ENCODE peak calls at places on chromosomes 12 and 14, in eight cellular contexts. One of them, this sample, is unnamed.

GRCh38 chr14:95609398-95609990 is 74.6 kb downstream of the GLRX5 start:
- DNase-seq in MCF 10A: peak; percentile 70
- DNase-seq in HCT116: peak; percentile 42
- DNase-seq in choroid plexus epithelial cell: peak; percentile 37
- DNase-seq in RWPE1: no peak
- DNase-seq in WTC11: peak; percentile 75
- DNase-seq in transverse colon: no peak
- DNase-seq in fibroblast of the aortic adventitia: peak; percentile 33
- DNase-seq in this sample: peak; percentile 48

GRCh38 chr12:27185234-27186045 is 58.6 kb upstream of the STK38L start:
- DNase-seq in transverse colon: no peak
- DNase-seq in WTC11: no peak
- DNase-seq in HCT116: no peak
- DNase-seq in MCF 10A: no peak
- DNase-seq in fibroblast of the aortic adventitia: peak; percentile 95
- DNase-seq in choroid plexus epithelial cell: peak; percentile 91
- DNase-seq in RWPE1: no peak
- DNase-seq in this sample: peak; percentile 67

GRCh38 chr12:66393890-66394289 is 91.6 kb downstream of the HELB start:
- DNase-seq in MCF 10A: no peak
- DNase-seq in choroid plexus epithelial cell: no peak
- DNase-seq in fibroblast of the aortic adventitia: no peak
- DNase-seq in RWPE1: no peak
- DNase-seq in HCT116: no peak
- DNase-seq in WTC11: no peak
- DNase-seq in transverse colon: no peak
- DNase-seq in this sample: no peak

GRCh38 chr12:75705749-75706719 is 194.6 kb upstream of the KRR1 start:
- DNase-seq in MCF 10A: peak; percentile 65
- DNase-seq in transverse colon: no peak
- DNase-seq in choroid plexus epithelial cell: peak; percentile 98
- DNase-seq in WTC11: no peak
- DNase-seq in fibroblast of the aortic adventitia: peak; percentile 99
- DNase-seq in RWPE1: no peak
- DNase-seq in HCT116: peak; percentile 64
- DNase-seq in this sample: peak; percentile 99

GRCh38 chr14:37124617-37125016 is 47.8 kb downstream of the SLC25A21 start:
- DNase-seq in choroid plexus epithelial cell: peak; percentile 41
- DNase-seq in HCT116: no peak
- DNase-seq in fibroblast of the aortic adventitia: no peak
- DNase-seq in transverse colon: no peak
- DNase-seq in RWPE1: no peak
- DNase-seq in MCF 10A: peak; percentile 20
- DNase-seq in WTC11: peak; percentile 45
- DNase-seq in this sample: no peak

GRCh38 chr14:104708606-104709268 is 15.3 kb upstream of the ADSS1 start:
- DNase-seq in HCT116: no peak
- DNase-seq in MCF 10A: peak; percentile 72
- DNase-seq in RWPE1: peak; percentile 80
- DNase-seq in transverse colon: peak; percentile 78
- DNase-seq in WTC11: peak; percentile 90
- DNase-seq in choroid plexus epithelial cell: peak; percentile 67
- DNase-seq in fibroblast of the aortic adventitia: peak; percentile 60
- DNase-seq in this sample: peak; percentile 58

GRCh38 chr14:104228221-104228620 is 89.8 kb downstream of the KIF26A start:
- DNase-seq in RWPE1: no peak
- DNase-seq in choroid plexus epithelial cell: no peak
- DNase-seq in HCT116: no peak
- DNase-seq in MCF 10A: no peak
- DNase-seq in transverse colon: peak; percentile 5
- DNase-seq in WTC11: peak; percentile 7
- DNase-seq in fibroblast of the aortic adventitia: no peak
- DNase-seq in this sample: no peak

GRCh38 chr14:28867571-28867970 is 101.0 kb downstream of the FOXG1 start:
- DNase-seq in WTC11: no peak
- DNase-seq in RWPE1: no peak
- DNase-seq in HCT116: no peak
- DNase-seq in MCF 10A: no peak
- DNase-seq in fibroblast of the aortic adventitia: peak; percentile 5
- DNase-seq in transverse colon: no peak
- DNase-seq in choroid plexus epithelial cell: peak; percentile 11
- DNase-seq in this sample: peak; percentile 60

GRCh38 chr14:74804219-74804825 is 41.2 kb downstream of the YLPM1 start:
- DNase-seq in fibroblast of the aortic adventitia: peak; percentile 72
- DNase-seq in HCT116: peak; percentile 33
- DNase-seq in choroid plexus epithelial cell: peak; percentile 87
- DNase-seq in WTC11: no peak
- DNase-seq in MCF 10A: peak; percentile 59
- DNase-seq in transverse colon: peak; percentile 20
- DNase-seq in RWPE1: peak; percentile 44
- DNase-seq in this sample: peak; percentile 74

GRCh38 chr12:100672075-100672592 is 98.7 kb downstream of the GAS2L3 start:
- DNase-seq in MCF 10A: peak; percentile 23
- DNase-seq in WTC11: peak; percentile 85
- DNase-seq in fibroblast of the aortic adventitia: no peak
- DNase-seq in HCT116: no peak
- DNase-seq in RWPE1: no peak
- DNase-seq in choroid plexus epithelial cell: peak; percentile 22
- DNase-seq in transverse colon: peak; percentile 15
- DNase-seq in this sample: peak; percentile 12
- TF ChIP-seq CTCF in MCF 10A: peak; percentile 55
- TF ChIP-seq CTCF in WTC11: peak; percentile 79
- TF ChIP-seq CTCF in fibroblast of the aortic adventitia: peak; percentile 50
- TF ChIP-seq CTCF in HCT116: peak; percentile 81
- TF ChIP-seq CTCF in RWPE1: peak; percentile 42
- TF ChIP-seq CTCF in choroid plexus epithelial cell: peak; percentile 75
- TF ChIP-seq CTCF in transverse colon: peak; percentile 33
- TF ChIP-seq CTCF in this sample: peak; percentile 64

DNA sequence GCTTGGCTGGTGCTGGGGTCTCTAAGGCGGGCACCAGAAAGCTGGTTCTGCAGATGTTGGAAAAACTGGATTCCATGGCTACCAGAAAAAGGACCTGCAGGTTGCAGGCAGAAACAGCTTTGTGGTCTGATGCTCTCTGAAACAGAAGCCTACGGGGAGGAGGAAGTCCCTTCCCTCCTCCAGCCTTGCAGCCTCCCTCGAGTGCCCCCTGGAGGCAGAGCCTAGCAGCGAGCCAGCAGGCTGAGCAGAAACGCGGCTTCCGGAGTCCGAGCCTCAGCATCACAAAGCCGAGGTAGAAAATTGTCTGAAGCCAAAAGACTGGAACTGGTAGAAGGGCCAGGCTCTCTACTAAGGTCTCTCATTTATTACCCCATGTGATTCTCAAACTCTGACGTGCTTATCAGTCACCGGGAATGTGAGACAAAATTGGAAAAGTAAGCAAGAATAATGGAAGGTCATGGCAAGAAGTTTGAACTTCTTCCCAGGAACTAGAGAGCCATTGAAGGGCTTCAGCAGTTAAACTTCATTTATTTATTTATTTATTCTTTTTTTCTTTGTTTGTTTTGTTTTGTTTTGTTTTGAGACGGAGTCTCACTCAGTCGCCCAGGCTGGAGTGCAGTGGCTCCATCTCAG is 82.2 kb upstream of the CPSF6 start:
- DNase-seq in WTC11: peak; percentile 95
- DNase-seq in fibroblast of the aortic adventitia: peak; percentile 82
- DNase-seq in choroid plexus epithelial cell: peak; percentile 93
- DNase-seq in HCT116: peak; percentile 69
- DNase-seq in RWPE1: peak; percentile 29
- DNase-seq in MCF 10A: peak; percentile 71
- DNase-seq in transverse colon: peak; percentile 94
- DNase-seq in this sample: peak; percentile 80
- TF ChIP-seq CTCF in WTC11: peak; percentile 82
- TF ChIP-seq CTCF in fibroblast of the aortic adventitia: peak; percentile 100
- TF ChIP-seq CTCF in choroid plexus epithelial cell: peak; percentile 100
- TF ChIP-seq CTCF in HCT116: peak; percentile 99
- TF ChIP-seq CTCF in RWPE1: peak; percentile 68
- TF ChIP-seq CTCF in MCF 10A: peak; percentile 63
- TF ChIP-seq CTCF in transverse colon: peak; percentile 86
- TF ChIP-seq CTCF in this sample: peak; percentile 99

GRCh38 chr14:101773378-101773777 is 11.9 kb downstream of the PPP2R5C start:
- DNase-seq in MCF 10A: no peak
- DNase-seq in RWPE1: no peak
- DNase-seq in choroid plexus epithelial cell: no peak
- DNase-seq in WTC11: no peak
- DNase-seq in HCT116: no peak
- DNase-seq in fibroblast of the aortic adventitia: no peak
- DNase-seq in transverse colon: no peak
- DNase-seq in this sample: no peak

GRCh38 chr14:101775756-101776292 is 14.3 kb downstream of the PPP2R5C start:
- DNase-seq in RWPE1: no peak
- DNase-seq in fibroblast of the aortic adventitia: no peak
- DNase-seq in HCT116: no peak
- DNase-seq in choroid plexus epithelial cell: no peak
- DNase-seq in transverse colon: no peak
- DNase-seq in WTC11: no peak
- DNase-seq in MCF 10A: no peak
- DNase-seq in this sample: no peak

GRCh38 chr14:101774006-101774755 is 12.7 kb downstream of the PPP2R5C start:
- DNase-seq in fibroblast of the aortic adventitia: no peak
- DNase-seq in WTC11: no peak
- DNase-seq in HCT116: no peak
- DNase-seq in MCF 10A: no peak
- DNase-seq in choroid plexus epithelial cell: no peak
- DNase-seq in transverse colon: no peak
- DNase-seq in RWPE1: no peak
- DNase-seq in this sample: no peak

GRCh38 chr14:101776315-101776714 is 14.8 kb downstream of the PPP2R5C start:
- DNase-seq in choroid plexus epithelial cell: no peak
- DNase-seq in WTC11: no peak
- DNase-seq in MCF 10A: no peak
- DNase-seq in transverse colon: no peak
- DNase-seq in HCT116: no peak
- DNase-seq in fibroblast of the aortic adventitia: no peak
- DNase-seq in RWPE1: no peak
- DNase-seq in this sample: no peak

DNA sequence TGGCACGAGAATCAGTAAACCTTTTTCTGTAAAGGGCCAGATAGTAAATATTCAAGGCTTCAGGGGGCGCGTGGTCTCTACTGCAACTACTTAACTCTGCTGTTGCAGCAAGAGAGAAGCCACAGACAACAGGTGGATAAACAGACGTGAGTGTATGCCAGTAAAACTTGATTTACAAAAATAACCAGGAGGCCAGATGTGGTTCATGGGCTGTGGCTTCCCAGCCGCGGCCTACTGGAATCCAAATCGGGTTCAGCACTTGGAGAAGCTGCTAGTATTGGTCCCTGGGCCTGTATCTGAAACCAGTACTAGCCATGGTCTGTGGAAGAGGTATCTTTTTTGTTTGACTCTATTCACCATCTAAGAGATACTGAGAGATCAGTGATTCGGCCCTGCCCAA is 13.3 kb downstream of the PPP2R5C start:
- DNase-seq in WTC11: no peak
- DNase-seq in MCF 10A: no peak
- DNase-seq in choroid plexus epithelial cell: no peak
- DNase-seq in RWPE1: no peak
- DNase-seq in fibroblast of the aortic adventitia: no peak
- DNase-seq in HCT116: no peak
- DNase-seq in transverse colon: no peak
- DNase-seq in this sample: no peak
- TF ChIP-seq CTCF in WTC11: no peak
- TF ChIP-seq CTCF in MCF 10A: no peak
- TF ChIP-seq CTCF in choroid plexus epithelial cell: no peak
- TF ChIP-seq CTCF in RWPE1: no peak
- TF ChIP-seq CTCF in fibroblast of the aortic adventitia: no peak
- TF ChIP-seq CTCF in HCT116: no peak
- TF ChIP-seq CTCF in transverse colon: no peak
- TF ChIP-seq CTCF in this sample: no peak

GRCh38 chr14:53016491-53016890 is 65.6 kb upstream of the FERMT2 start:
- DNase-seq in RWPE1: no peak
- DNase-seq in HCT116: no peak
- DNase-seq in WTC11: no peak
- DNase-seq in fibroblast of the aortic adventitia: peak; percentile 52
- DNase-seq in transverse colon: no peak
- DNase-seq in choroid plexus epithelial cell: peak; percentile 53
- DNase-seq in MCF 10A: no peak
- DNase-seq in this sample: no peak

GRCh38 chr14:53006931-53007330 is 56.1 kb upstream of the FERMT2 start:
- DNase-seq in choroid plexus epithelial cell: no peak
- DNase-seq in RWPE1: no peak
- DNase-seq in fibroblast of the aortic adventitia: no peak
- DNase-seq in HCT116: no peak
- DNase-seq in transverse colon: no peak
- DNase-seq in WTC11: no peak
- DNase-seq in MCF 10A: no peak
- DNase-seq in this sample: no peak

GRCh38 chr14:53010193-53010592 is 59.3 kb upstream of the FERMT2 start:
- DNase-seq in HCT116: no peak
- DNase-seq in fibroblast of the aortic adventitia: no peak
- DNase-seq in RWPE1: no peak
- DNase-seq in choroid plexus epithelial cell: no peak
- DNase-seq in MCF 10A: no peak
- DNase-seq in WTC11: no peak
- DNase-seq in transverse colon: no peak
- DNase-seq in this sample: no peak

GRCh38 chr14:53016919-53017318 is 66.1 kb upstream of the FERMT2 start:
- DNase-seq in choroid plexus epithelial cell: no peak
- DNase-seq in fibroblast of the aortic adventitia: no peak
- DNase-seq in MCF 10A: no peak
- DNase-seq in WTC11: no peak
- DNase-seq in HCT116: no peak
- DNase-seq in transverse colon: no peak
- DNase-seq in RWPE1: no peak
- DNase-seq in this sample: no peak

GRCh38 chr14:53011053-53011462 is 60.2 kb upstream of the FERMT2 start:
- DNase-seq in choroid plexus epithelial cell: peak; percentile 98
- DNase-seq in RWPE1: peak; percentile 83
- DNase-seq in HCT116: peak; percentile 21
- DNase-seq in transverse colon: peak; percentile 46
- DNase-seq in WTC11: peak; percentile 22
- DNase-seq in MCF 10A: peak; percentile 95
- DNase-seq in fibroblast of the aortic adventitia: peak; percentile 99
- DNase-seq in this sample: peak; percentile 99
- TF ChIP-seq CTCF in choroid plexus epithelial cell: no peak
- TF ChIP-seq CTCF in RWPE1: no peak
- TF ChIP-seq CTCF in HCT116: no peak
- TF ChIP-seq CTCF in transverse colon: no peak
- TF ChIP-seq CTCF in WTC11: no peak
- TF ChIP-seq CTCF in MCF 10A: no peak
- TF ChIP-seq CTCF in fibroblast of the aortic adventitia: no peak
- TF ChIP-seq CTCF in this sample: no peak

This sample was measured in fibroblast of mammary gland.